ENCODE peak calls at places on chromosome 14, in ten cellular contexts. P, I, E, Y, R, H, J, B, G and W are unnamed samples.

GRCh38 chr14:80344208-80344607 is 132.9 kb upstream of the DIO2 start:
- DNase-seq in P (no peak), I (no peak), E (no peak), Y (no peak), R (no peak), H (no peak), J (no peak), B (no peak), G (no peak), W (no peak)

GRCh38 chr14:75864352-75864751 is 117.4 kb downstream of the TGFB3 start:
- DNase-seq in P (no peak), I (no peak), E (no peak), Y (no peak), R (no peak), H (no peak), J (no peak), B (no peak), G (peak), W (no peak)

GRCh38 chr14:65560340-65561027 is 148.0 kb downstream of the FUT8 start:
- DNase-seq in P (no peak), I (no peak), E (no peak), Y (no peak), R (no peak), H (no peak), J (no peak), B (no peak), G (no peak), W (no peak)

GRCh38 chr14:100103261-100104005 is 38.2 kb downstream of the EVL start:
- DNase-seq in P (no peak), I (no peak), E (no peak), Y (peak), R (no peak), H (no peak), J (no peak), B (no peak), G (no peak), W (no peak)

GRCh38 chr14:69355955-69356321 is 42.2 kb downstream of the ERH start:
- DNase-seq in P (peak), I (no peak), E (no peak), Y (no peak), R (no peak), H (no peak), J (no peak), B (peak), G (no peak), W (no peak)

GRCh38 chr14:101599234-101599885 is 38.1 kb downstream of the DIO3 start:
- DNase-seq in P (no peak), I (no peak), E (no peak), Y (no peak), R (no peak), H (no peak), J (no peak), B (no peak), G (no peak), W (no peak)

GRCh38 chr14:34051966-34052657 is 101.2 kb upstream of the EGLN3 start:
- DNase-seq in P (no peak), I (no peak), E (no peak), Y (no peak), R (no peak), H (no peak), J (no peak), B (no peak), G (peak), W (peak)

GRCh38 chr14:58861546-58861945 is 223.8 kb downstream of the DACT1 start:
- DNase-seq in P (no peak), I (no peak), E (no peak), Y (no peak), R (no peak), H (no peak), J (no peak), B (no peak), G (peak), W (no peak)

GRCh38 chr14:97993508-97994019 is 1196.4 kb downstream of the VRK1 start:
- DNase-seq in P (no peak), I (no peak), E (no peak), Y (no peak), R (no peak), H (no peak), J (no peak), B (no peak), G (no peak), W (no peak)

GRCh38 chr14:95200404-95200803 is 43.1 kb upstream of the DICER1 start:
- DNase-seq in P (no peak), I (no peak), E (no peak), Y (no peak), R (no peak), H (no peak), J (no peak), B (peak), G (no peak), W (no peak)

GRCh38 chr14:88791629-88792571 is 853 bp downstream of the EML5 start:
- DNase-seq in P (no peak), I (peak), E (peak), Y (peak), R (no peak), H (no peak), J (peak), B (peak), G (peak), W (no peak)

GRCh38 chr14:46290706-46291105 is 360.9 kb downstream of the RPL10L start:
- DNase-seq in P (no peak), I (no peak), E (no peak), Y (no peak), R (no peak), H (no peak), J (no peak), B (no peak), G (no peak), W (no peak)

GRCh38 chr14:90500665-90501370 is 104.0 kb downstream of the CALM1 start:
- DNase-seq in P (no peak), I (no peak), E (no peak), Y (no peak), R (no peak), H (no peak), J (no peak), B (no peak), G (peak), W (no peak)

GRCh38 chr14:102916347-102917055 is 6.0 kb upstream of the AMN start:
- DNase-seq in P (no peak), I (no peak), E (no peak), Y (no peak), R (no peak), H (no peak), J (no peak), B (no peak), G (no peak), W (no peak)

GRCh38 chr14:21913759-21914158 is 240.1 kb upstream of the OR4E1 start:
- DNase-seq in P (no peak), I (peak), E (peak), Y (peak), R (no peak), H (peak), J (peak), B (no peak), G (peak), W (peak)

GRCh38 chr14:72404106-72404774 is 472.0 kb downstream of the RGS6 start:
- DNase-seq in P (no peak), I (no peak), E (no peak), Y (no peak), R (no peak), H (no peak), J (no peak), B (no peak), G (no peak), W (no peak)

GRCh38 chr14:42110167-42110566 is 503.5 kb downstream of the LRFN5 start:
- DNase-seq in P (no peak), I (no peak), E (no peak), Y (no peak), R (no peak), H (peak), J (peak), B (no peak), G (peak), W (no peak)

GRCh38 chr14:95814363-95815225 is 62.0 kb upstream of the TUNAR start:
- DNase-seq in P (no peak), I (no peak), E (no peak), Y (no peak), R (no peak), H (no peak), J (no peak), B (no peak), G (no peak), W (no peak)

GRCh38 chr14:64761441-64762043 is 57.3 kb downstream of the PLEKHG3 start:
- DNase-seq in P (no peak), I (no peak), E (no peak), Y (no peak), R (no peak), H (no peak), J (no peak), B (peak), G (no peak), W (no peak)

GRCh38 chr14:80055912-80056801 is 155.1 kb downstream of the DIO2 start:
- DNase-seq in P (no peak), I (no peak), E (no peak), Y (peak), R (no peak), H (peak), J (peak), B (peak), G (peak), W (no peak)

GRCh38 chr14:75720828-75721227 is 59.8 kb downstream of the TTLL5 start:
- DNase-seq in P (no peak), I (no peak), E (no peak), Y (no peak), R (no peak), H (no peak), J (no peak), B (no peak), G (no peak), W (no peak)

GRCh38 chr14:29930283-29930682 is 2.6 kb upstream of the PRKD1 start:
- DNase-seq in P (no peak), I (no peak), E (no peak), Y (no peak), R (no peak), H (no peak), J (no peak), B (no peak), G (peak), W (no peak)

GRCh38 chr14:100440758-100441203 is 117.6 kb downstream of the SLC25A47 start:
- DNase-seq in P (no peak), I (no peak), E (no peak), Y (no peak), R (no peak), H (no peak), J (no peak), B (no peak), G (no peak), W (no peak)